ENCODE peak calls at places on chromosomes 5 and 9, in nine cellular contexts. A is posterior cingulate gyrus; Z is adrenal gland; V is cardiac fibroblast; N is kidney tubule cell; C is AG08395; Y is CD8-positive, alpha-beta T cell; E is endodermal cell; T is Right ventricle myocardium superior. U is an unnamed sample.

GRCh38 chr9:135582966-135583685 is 21.6 kb downstream of the PAEP start:
- DNase-seq in A (no peak), Z (peak; percentile 70), V (no peak), N (no peak), C (no peak), Y (no peak), E (no peak), T (no peak), U (peak; percentile 77)

GRCh38 chr5:144469106-144469505 is 298.4 kb downstream of the KCTD16 start:
- DNase-seq in A (no peak), Z (no peak), V (no peak), N (peak; percentile 91), C (no peak), Y (no peak), E (no peak), T (no peak), U (peak; percentile 83)

GRCh38 chr5:179606910-179607448 is 16.5 kb downstream of the HNRNPH1 start:
- DNase-seq in A (no peak), Z (no peak), V (no peak), N (no peak), C (no peak), Y (no peak), E (peak; percentile 72), T (no peak), U (no peak)

GRCh38 chr5:73303139-73304079 is 130.4 kb downstream of the TMEM174 start:
- DNase-seq in A (no peak), Z (no peak), V (no peak), N (no peak), C (no peak), Y (no peak), E (peak; percentile 94), T (no peak), U (no peak)

GRCh38 chr5:148397968-148398595 is 14.3 kb downstream of the FBXO38 start:
- DNase-seq in A (no peak), Z (no peak), V (no peak), N (no peak), C (no peak), Y (no peak), E (peak; percentile 91), T (no peak), U (no peak)

GRCh38 chr9:130297371-130297770 is 31.8 kb downstream of the HMCN2 start:
- DNase-seq in A (no peak), Z (no peak), V (no peak), N (no peak), C (no peak), Y (no peak), E (no peak), T (peak; percentile 35), U (peak; percentile 34)

GRCh38 chr9:15357050-15357653 is 50.1 kb upstream of the TTC39B start:
- DNase-seq in A (no peak), Z (no peak), V (no peak), N (peak; percentile 39), C (no peak), Y (peak; percentile 36), E (peak; percentile 88), T (no peak), U (peak; percentile 6)

GRCh38 chr5:141510850-141511718 is 22.2 kb downstream of the PCDHGC5 start:
- DNase-seq in A (no peak), Z (no peak), V (no peak), N (no peak), C (no peak), Y (no peak), E (no peak), T (no peak), U (no peak)

GRCh38 chr9:95003694-95004451 is 277.4 kb downstream of the AOPEP start:
- DNase-seq in A (peak; percentile 33), Z (peak; percentile 65), V (peak; percentile 68), N (peak; percentile 72), C (peak; percentile 60), Y (no peak), E (peak; percentile 80), T (peak; percentile 74), U (peak; percentile 93)

GRCh38 chr5:1385395-1386273 is 40.7 kb upstream of the CLPTM1L start:
- DNase-seq in A (peak; percentile 82), Z (peak; percentile 89), V (peak; percentile 60), N (peak; percentile 73), C (peak; percentile 87), Y (peak; percentile 91), E (peak; percentile 93), T (peak; percentile 94), U (peak; percentile 97)

GRCh38 chr5:548256-548655 is 24.0 kb upstream of the SLC9A3 start:
- DNase-seq in A (no peak), Z (no peak), V (no peak), N (peak; percentile 11), C (peak; percentile 47), Y (no peak), E (no peak), T (peak; percentile 39), U (no peak)

GRCh38 chr9:4508246-4508906 is 18.1 kb downstream of the SLC1A1 start:
- DNase-seq in A (no peak), Z (no peak), V (no peak), N (peak; percentile 95), C (peak; percentile 79), Y (no peak), E (peak; percentile 75), T (no peak), U (no peak)

GRCh38 chr5:3845249-3845648 is 249.6 kb downstream of the IRX1 start:
- DNase-seq in A (no peak), Z (no peak), V (no peak), N (peak; percentile 10), C (no peak), Y (no peak), E (no peak), T (no peak), U (no peak)

GRCh38 chr5:179268399-179268952 is 76.8 kb downstream of the ADAMTS2 start:
- DNase-seq in A (peak; percentile 4), Z (no peak), V (no peak), N (no peak), C (no peak), Y (no peak), E (peak; percentile 34), T (peak; percentile 27), U (peak; percentile 77)

GRCh38 chr5:122704247-122705036 is 70.4 kb upstream of the SNX2 start:
- DNase-seq in A (no peak), Z (no peak), V (peak; percentile 81), N (peak; percentile 47), C (peak; percentile 52), Y (no peak), E (no peak), T (no peak), U (no peak)

GRCh38 chr9:125515281-125515680 is 191.7 kb downstream of the MAPKAP1 start:
- DNase-seq in A (no peak), Z (no peak), V (no peak), N (no peak), C (no peak), Y (no peak), E (no peak), T (no peak), U (no peak)

GRCh38 chr5:138901716-138902115 is 26.6 kb upstream of the LRRTM2 start:
- DNase-seq in A (no peak), Z (no peak), V (no peak), N (peak; percentile 75), C (no peak), Y (no peak), E (no peak), T (no peak), U (no peak)

GRCh38 chr9:18393340-18394130 is 80.4 kb upstream of the ADAMTSL1 start:
- DNase-seq in A (no peak), Z (peak; percentile 77), V (peak; percentile 95), N (peak; percentile 99), C (peak; percentile 67), Y (no peak), E (no peak), T (no peak), U (peak; percentile 68)

GRCh38 chr5:3049261-3049660 is 297.8 kb upstream of the IRX2 start:
- DNase-seq in A (no peak), Z (no peak), V (no peak), N (no peak), C (no peak), Y (no peak), E (no peak), T (no peak), U (no peak)

GRCh38 chr5:83654427-83654994 is 66.1 kb downstream of the HAPLN1 start:
- DNase-seq in A (no peak), Z (no peak), V (peak; percentile 5), N (no peak), C (no peak), Y (no peak), E (no peak), T (no peak), U (no peak)

U was measured in osteoblast.